ENCODE peak calls at places on chromosomes 6 and 20, in six cellular contexts. One of them, this sample, is unnamed.
A peak's percentile ranks its signal among the peaks of the same experiment; 100 is the strongest.

GRCh38 chr6:13859871-13860555 is 45.7 kb upstream of the MCUR1 start:
- DNase-seq in vagina: peak; percentile 40
- DNase-seq in omental fat pad: no peak
- DNase-seq in dermis blood vessel endothelial cell: no peak
- DNase-seq in NAMALWA: no peak
- DNase-seq in activated CD4-positive, alpha-beta T cell treated with anti-CD3 and anti-CD28 coated beads, Interleukin-2, amount 50 U/mL, for 1 hour: no peak
- DNase-seq in this sample: no peak

GRCh38 chr6:97630592-97630991 is 347.6 kb upstream of the MMS22L start:
- DNase-seq in dermis blood vessel endothelial cell: no peak
- DNase-seq in activated CD4-positive, alpha-beta T cell treated with anti-CD3 and anti-CD28 coated beads, Interleukin-2, amount 50 U/mL, for 1 hour: no peak
- DNase-seq in NAMALWA: no peak
- DNase-seq in omental fat pad: no peak
- DNase-seq in vagina: no peak
- DNase-seq in this sample: peak; percentile 10

GRCh38 chr20:63361507-63362425 is 617 bp upstream of the CHRNA4 start:
- DNase-seq in NAMALWA: peak; percentile 55
- DNase-seq in activated CD4-positive, alpha-beta T cell treated with anti-CD3 and anti-CD28 coated beads, Interleukin-2, amount 50 U/mL, for 1 hour: no peak
- DNase-seq in omental fat pad: no peak
- DNase-seq in dermis blood vessel endothelial cell: no peak
- DNase-seq in vagina: no peak
- DNase-seq in this sample: no peak

GRCh38 chr6:125310994-125311649 is 9.4 kb upstream of the HDDC2 start:
- DNase-seq in dermis blood vessel endothelial cell: peak; percentile 79
- DNase-seq in omental fat pad: no peak
- DNase-seq in activated CD4-positive, alpha-beta T cell treated with anti-CD3 and anti-CD28 coated beads, Interleukin-2, amount 50 U/mL, for 1 hour: no peak
- DNase-seq in vagina: no peak
- DNase-seq in NAMALWA: peak; percentile 80
- DNase-seq in this sample: peak; percentile 63

GRCh38 chr6:129679758-129680157 is 30.2 kb downstream of the ARHGAP18 start:
- DNase-seq in NAMALWA: no peak
- DNase-seq in dermis blood vessel endothelial cell: peak; percentile 45
- DNase-seq in vagina: no peak
- DNase-seq in activated CD4-positive, alpha-beta T cell treated with anti-CD3 and anti-CD28 coated beads, Interleukin-2, amount 50 U/mL, for 1 hour: no peak
- DNase-seq in omental fat pad: no peak
- DNase-seq in this sample: no peak

GRCh38 chr6:72966628-72967280 is 258.5 kb downstream of the KHDC1L start:
- DNase-seq in vagina: no peak
- DNase-seq in activated CD4-positive, alpha-beta T cell treated with anti-CD3 and anti-CD28 coated beads, Interleukin-2, amount 50 U/mL, for 1 hour: no peak
- DNase-seq in NAMALWA: no peak
- DNase-seq in omental fat pad: no peak
- DNase-seq in dermis blood vessel endothelial cell: peak; percentile 2
- DNase-seq in this sample: no peak

GRCh38 chr6:119077643-119078448 is 618 bp downstream of the FAM184A start:
- DNase-seq in NAMALWA: no peak
- DNase-seq in activated CD4-positive, alpha-beta T cell treated with anti-CD3 and anti-CD28 coated beads, Interleukin-2, amount 50 U/mL, for 1 hour: peak; percentile 58
- DNase-seq in vagina: no peak
- DNase-seq in dermis blood vessel endothelial cell: peak; percentile 9
- DNase-seq in omental fat pad: no peak
- DNase-seq in this sample: peak; percentile 8

GRCh38 chr6:166743415-166743814 is 116.4 kb upstream of the RPS6KA2 start:
- DNase-seq in activated CD4-positive, alpha-beta T cell treated with anti-CD3 and anti-CD28 coated beads, Interleukin-2, amount 50 U/mL, for 1 hour: no peak
- DNase-seq in vagina: no peak
- DNase-seq in dermis blood vessel endothelial cell: no peak
- DNase-seq in omental fat pad: no peak
- DNase-seq in NAMALWA: no peak
- DNase-seq in this sample: no peak

GRCh38 chr6:219641-220198 is 72.6 kb upstream of the DUSP22 start:
- DNase-seq in NAMALWA: no peak
- DNase-seq in vagina: no peak
- DNase-seq in dermis blood vessel endothelial cell: no peak
- DNase-seq in omental fat pad: no peak
- DNase-seq in activated CD4-positive, alpha-beta T cell treated with anti-CD3 and anti-CD28 coated beads, Interleukin-2, amount 50 U/mL, for 1 hour: no peak
- DNase-seq in this sample: no peak

GRCh38 chr20:48706116-48706656 is 121.6 kb downstream of the PREX1 start:
- DNase-seq in activated CD4-positive, alpha-beta T cell treated with anti-CD3 and anti-CD28 coated beads, Interleukin-2, amount 50 U/mL, for 1 hour: no peak
- DNase-seq in dermis blood vessel endothelial cell: no peak
- DNase-seq in vagina: no peak
- DNase-seq in NAMALWA: no peak
- DNase-seq in omental fat pad: no peak
- DNase-seq in this sample: no peak

GRCh38 chr20:48377940-48378339 is 449.9 kb downstream of the PREX1 start:
- DNase-seq in vagina: no peak
- DNase-seq in dermis blood vessel endothelial cell: no peak
- DNase-seq in omental fat pad: no peak
- DNase-seq in activated CD4-positive, alpha-beta T cell treated with anti-CD3 and anti-CD28 coated beads, Interleukin-2, amount 50 U/mL, for 1 hour: no peak
- DNase-seq in NAMALWA: no peak
- DNase-seq in this sample: no peak

GRCh38 chr6:44805239-44805849 is 417.8 kb downstream of the CDC5L start:
- DNase-seq in omental fat pad: no peak
- DNase-seq in dermis blood vessel endothelial cell: no peak
- DNase-seq in vagina: no peak
- DNase-seq in NAMALWA: no peak
- DNase-seq in activated CD4-positive, alpha-beta T cell treated with anti-CD3 and anti-CD28 coated beads, Interleukin-2, amount 50 U/mL, for 1 hour: no peak
- DNase-seq in this sample: peak; percentile 30

GRCh38 chr6:39043776-39044175 is 4.8 kb upstream of the GLP1R start:
- DNase-seq in dermis blood vessel endothelial cell: no peak
- DNase-seq in NAMALWA: no peak
- DNase-seq in omental fat pad: no peak
- DNase-seq in activated CD4-positive, alpha-beta T cell treated with anti-CD3 and anti-CD28 coated beads, Interleukin-2, amount 50 U/mL, for 1 hour: no peak
- DNase-seq in vagina: no peak
- DNase-seq in this sample: no peak

GRCh38 chr6:154410619-154411044 is 54.0 kb upstream of the IPCEF1 start:
- DNase-seq in vagina: no peak
- DNase-seq in activated CD4-positive, alpha-beta T cell treated with anti-CD3 and anti-CD28 coated beads, Interleukin-2, amount 50 U/mL, for 1 hour: no peak
- DNase-seq in omental fat pad: no peak
- DNase-seq in NAMALWA: no peak
- DNase-seq in dermis blood vessel endothelial cell: peak; percentile 97
- DNase-seq in this sample: peak; percentile 98

GRCh38 chr20:48687097-48687800 is 140.6 kb downstream of the PREX1 start:
- DNase-seq in omental fat pad: no peak
- DNase-seq in dermis blood vessel endothelial cell: no peak
- DNase-seq in activated CD4-positive, alpha-beta T cell treated with anti-CD3 and anti-CD28 coated beads, Interleukin-2, amount 50 U/mL, for 1 hour: no peak
- DNase-seq in vagina: no peak
- DNase-seq in NAMALWA: no peak
- DNase-seq in this sample: no peak

GRCh38 chr6:133756046-133756445 is 132.9 kb upstream of the TCF21 start:
- DNase-seq in activated CD4-positive, alpha-beta T cell treated with anti-CD3 and anti-CD28 coated beads, Interleukin-2, amount 50 U/mL, for 1 hour: no peak
- DNase-seq in dermis blood vessel endothelial cell: no peak
- DNase-seq in vagina: no peak
- DNase-seq in NAMALWA: no peak
- DNase-seq in omental fat pad: no peak
- DNase-seq in this sample: peak; percentile 31

GRCh38 chr6:113847435-113847834 is 9.7 kb upstream of the MARCKS start:
- DNase-seq in omental fat pad: no peak
- DNase-seq in NAMALWA: no peak
- DNase-seq in dermis blood vessel endothelial cell: no peak
- DNase-seq in vagina: no peak
- DNase-seq in activated CD4-positive, alpha-beta T cell treated with anti-CD3 and anti-CD28 coated beads, Interleukin-2, amount 50 U/mL, for 1 hour: no peak
- DNase-seq in this sample: peak; percentile 56

GRCh38 chr6:152978058-152978457 is 4.8 kb downstream of the FBXO5 start:
- DNase-seq in omental fat pad: no peak
- DNase-seq in NAMALWA: no peak
- DNase-seq in vagina: no peak
- DNase-seq in activated CD4-positive, alpha-beta T cell treated with anti-CD3 and anti-CD28 coated beads, Interleukin-2, amount 50 U/mL, for 1 hour: no peak
- DNase-seq in dermis blood vessel endothelial cell: no peak
- DNase-seq in this sample: no peak

GRCh38 chr6:166402582-166403277 is 20.0 kb upstream of the MPC1 start:
- DNase-seq in vagina: no peak
- DNase-seq in dermis blood vessel endothelial cell: no peak
- DNase-seq in NAMALWA: no peak
- DNase-seq in omental fat pad: no peak
- DNase-seq in activated CD4-positive, alpha-beta T cell treated with anti-CD3 and anti-CD28 coated beads, Interleukin-2, amount 50 U/mL, for 1 hour: no peak
- DNase-seq in this sample: peak; percentile 50

GRCh38 chr6:11412011-11412424 is 125.5 kb upstream of the TMEM170B start:
- DNase-seq in dermis blood vessel endothelial cell: no peak
- DNase-seq in omental fat pad: no peak
- DNase-seq in activated CD4-positive, alpha-beta T cell treated with anti-CD3 and anti-CD28 coated beads, Interleukin-2, amount 50 U/mL, for 1 hour: no peak
- DNase-seq in NAMALWA: no peak
- DNase-seq in vagina: no peak
- DNase-seq in this sample: peak; percentile 74

GRCh38 chr6:158010591-158011477 is 29.2 kb downstream of the SYNJ2 start:
- DNase-seq in vagina: no peak
- DNase-seq in activated CD4-positive, alpha-beta T cell treated with anti-CD3 and anti-CD28 coated beads, Interleukin-2, amount 50 U/mL, for 1 hour: no peak
- DNase-seq in NAMALWA: no peak
- DNase-seq in dermis blood vessel endothelial cell: no peak
- DNase-seq in omental fat pad: no peak
- DNase-seq in this sample: no peak